ENCODE peak calls at places on chromosomes 2 and 18, in eight cellular contexts. S, A, T, J, M, B, C and W are unnamed samples.

GRCh38 chr2:162317910-162318279 is 589 bp downstream of the IFIH1 start:
- DNase-seq in J (no peak), B (peak), S (peak), M (no peak), C (peak), A (no peak), T (no peak), W (no peak)

GRCh38 chr18:24725644-24726043 is 265.2 kb downstream of the HRH4 start:
- DNase-seq in C (no peak), S (no peak), B (no peak), T (no peak), A (no peak), M (no peak), J (no peak), W (no peak)

GRCh38 chr18:54149078-54149697 is 75.3 kb downstream of the MBD2 start:
- DNase-seq in C (peak), J (no peak), A (peak), M (no peak), T (no peak), B (no peak), S (peak), W (peak)

GRCh38 chr2:191846787-191847620 is at the start of gene CAVIN2:
- DNase-seq in S (peak), T (no peak), C (peak), B (no peak), A (no peak), M (no peak), J (no peak), W (no peak)

GRCh38 chr2:150939087-150939486 is 322.6 kb downstream of the RBM43 start:
- DNase-seq in B (no peak), S (no peak), C (no peak), T (no peak), A (no peak), M (no peak), J (no peak), W (peak)

GRCh38 chr2:234544659-234545611 is 48.1 kb upstream of the ARL4C start:
- DNase-seq in T (peak), S (peak), J (peak), B (peak), M (peak), A (no peak), C (peak), W (peak)

GRCh38 chr2:110748489-110748867 is 16.1 kb downstream of the ACOXL start:
- DNase-seq in S (no peak), J (no peak), T (peak), M (no peak), B (peak), C (peak), A (no peak), W (no peak)

GRCh38 chr2:164314148-164314547 is 307.1 kb downstream of the GRB14 start:
- DNase-seq in B (no peak), J (no peak), T (peak), C (peak), S (peak), M (no peak), A (no peak), W (no peak)

GRCh38 chr18:35084494-35085449 is 43.6 kb downstream of the MAPRE2 start:
- DNase-seq in C (no peak), S (no peak), J (no peak), M (no peak), B (no peak), T (no peak), A (no peak), W (no peak)

GRCh38 chr18:59835656-59836379 is 64.0 kb upstream of the PMAIP1 start:
- DNase-seq in A (no peak), T (no peak), S (peak), C (peak), M (no peak), J (no peak), B (no peak), W (no peak)

GRCh38 chr2:220434365-220434764 is 806.9 kb downstream of the SLC4A3 start:
- DNase-seq in S (peak), C (peak), M (no peak), T (no peak), B (no peak), A (peak), J (no peak), W (no peak)

GRCh38 chr2:48600204-48600813 is 17.3 kb upstream of the GTF2A1L start:
- DNase-seq in T (peak), S (peak), A (no peak), B (no peak), J (no peak), C (peak), M (no peak), W (peak)

GRCh38 chr2:19878268-19879046 is 23.3 kb downstream of the TTC32 start:
- DNase-seq in B (no peak), A (no peak), T (no peak), J (no peak), M (no peak), S (no peak), C (no peak), W (no peak)

GRCh38 chr2:38751847-38752410 is 768 bp upstream of the SRSF7 start:
- DNase-seq in M (no peak), S (no peak), B (no peak), C (peak), J (no peak), T (peak), A (no peak), W (no peak)

GRCh38 chr2:16067444-16068232 is 127.3 kb downstream of the MYCN start:
- DNase-seq in A (no peak), J (no peak), C (no peak), S (no peak), T (no peak), M (no peak), B (no peak), W (no peak)

GRCh38 chr2:17429130-17429529 is 89.1 kb downstream of the RAD51AP2 start:
- DNase-seq in C (no peak), M (no peak), A (peak), S (no peak), J (no peak), B (no peak), T (no peak), W (no peak)

GRCh38 chr2:106193491-106193976 is 567 bp downstream of the UXS1 start:
- DNase-seq in T (no peak), M (peak), B (peak), S (peak), C (peak), J (no peak), A (no peak), W (peak)

GRCh38 chr2:70616168-70616694 is 62.6 kb upstream of the TGFA start:
- DNase-seq in B (no peak), A (no peak), S (no peak), C (no peak), M (no peak), T (no peak), J (no peak), W (no peak)

GRCh38 chr2:239630618-239631286 is 229.9 kb upstream of the HDAC4 start:
- DNase-seq in T (no peak), S (peak), M (no peak), A (peak), B (no peak), J (peak), C (peak), W (no peak)

GRCh38 chr2:96507957-96508520 is 2.9 kb upstream of the NEURL3 start:
- DNase-seq in S (peak), M (peak), B (peak), J (peak), C (peak), T (peak), A (no peak), W (no peak)

GRCh38 chr2:119438128-119438656 is 6.5 kb downstream of the TMEM37 start:
- DNase-seq in J (no peak), A (no peak), T (no peak), M (no peak), S (no peak), C (no peak), B (no peak), W (no peak)

GRCh38 chr18:12288406-12288762 is 19.7 kb upstream of the TUBB6 start:
- DNase-seq in J (no peak), C (no peak), B (no peak), S (no peak), A (no peak), T (no peak), M (no peak), W (no peak)

GRCh38 chr18:8426401-8426800 is 182.8 kb upstream of the RAB12 start:
- DNase-seq in A (no peak), C (no peak), J (no peak), M (no peak), B (no peak), T (no peak), S (no peak), W (no peak)

GRCh38 chr2:165573534-165574461 is 104.3 kb downstream of the CSRNP3 start:
- DNase-seq in B (no peak), A (no peak), C (no peak), S (no peak), J (no peak), M (peak), T (peak), W (peak)